ENCODE peak calls at places on chromosomes 3 and 15, in nine cellular contexts. F is esophagus muscularis mucosa, D is cardiac muscle cell, C is dorsolateral prefrontal cortex, J is HCT116, X is fibroblast of lung, K is left lung, U is adrenal gland, N is WERI-Rb-1. M is an unnamed sample.

GRCh38 chr3:150763841-150764483 is 993 bp upstream of the SIAH2 start:
- DNase-seq in F (peak), D (peak), C (peak), J (peak), X (peak), K (peak), U (peak), N (no peak), M (no peak)

GRCh38 chr15:90231028-90232017 is 2.4 kb downstream of the CIB1 start:
- DNase-seq in F (no peak), D (no peak), C (no peak), J (no peak), X (no peak), K (peak), U (peak), N (no peak), M (no peak)

GRCh38 chr15:49675051-49675450 is 54.2 kb downstream of the DTWD1 start:
- DNase-seq in F (no peak), D (no peak), C (no peak), J (no peak), X (peak), K (no peak), U (no peak), N (no peak), M (peak)

GRCh38 chr3:105752791-105753415 is 115.9 kb downstream of the CBLB start:
- DNase-seq in F (no peak), D (no peak), C (no peak), J (no peak), X (peak), K (no peak), U (no peak), N (no peak), M (peak)

GRCh38 chr3:13513913-13514517 is 33.9 kb downstream of the HDAC11 start:
- DNase-seq in F (no peak), D (no peak), C (no peak), J (no peak), X (no peak), K (no peak), U (no peak), N (no peak), M (no peak)

GRCh38 chr3:40780801-40781406 is 256.1 kb downstream of the ZNF621 start:
- DNase-seq in F (peak), D (no peak), C (peak), J (no peak), X (peak), K (peak), U (peak), N (no peak), M (peak)

GRCh38 chr3:188241072-188241471 is 87.1 kb downstream of the LPP start:
- DNase-seq in F (no peak), D (peak), C (peak), J (no peak), X (peak), K (no peak), U (no peak), N (no peak), M (peak)

GRCh38 chr3:78026429-78026828 is 986.5 kb downstream of the ROBO2 start:
- DNase-seq in F (no peak), D (no peak), C (no peak), J (no peak), X (peak), K (no peak), U (no peak), N (no peak), M (no peak)

GRCh38 chr3:4322635-4323034 is 19.5 kb downstream of the SETMAR start:
- DNase-seq in F (no peak), D (no peak), C (no peak), J (no peak), X (peak), K (no peak), U (no peak), N (no peak), M (peak)

GRCh38 chr3:109563149-109563548 is 225.8 kb upstream of the DPPA4 start:
- DNase-seq in F (no peak), D (no peak), C (no peak), J (no peak), X (no peak), K (no peak), U (no peak), N (no peak), M (no peak)

GRCh38 chr15:61582092-61582491 is 353.0 kb upstream of the RORA start:
- DNase-seq in F (no peak), D (no peak), C (no peak), J (no peak), X (no peak), K (no peak), U (no peak), N (no peak), M (no peak)

GRCh38 chr3:184795493-184796198 is 16.3 kb upstream of the VPS8 start:
- DNase-seq in F (no peak), D (peak), C (no peak), J (no peak), X (no peak), K (no peak), U (no peak), N (no peak), M (no peak)

GRCh38 chr3:66394261-66395249 is 106.3 kb downstream of the LRIG1 start:
- DNase-seq in F (no peak), D (no peak), C (peak), J (no peak), X (peak), K (no peak), U (no peak), N (no peak), M (peak)

GRCh38 chr3:44962606-44963393 is 13.2 kb downstream of the ZDHHC3 start:
- DNase-seq in F (no peak), D (no peak), C (no peak), J (no peak), X (peak), K (no peak), U (no peak), N (no peak), M (no peak)

GRCh38 chr15:56883088-56883487 is 35.4 kb upstream of the TCF12 start:
- DNase-seq in F (no peak), D (no peak), C (no peak), J (no peak), X (no peak), K (no peak), U (no peak), N (no peak), M (no peak)

GRCh38 chr15:96038650-96039049 is 291.9 kb upstream of the NR2F2 start:
- DNase-seq in F (peak), D (no peak), C (no peak), J (no peak), X (peak), K (no peak), U (no peak), N (no peak), M (no peak)

GRCh38 chr15:39188314-39188713 is 392.6 kb upstream of the THBS1 start:
- DNase-seq in F (no peak), D (no peak), C (no peak), J (no peak), X (peak), K (no peak), U (no peak), N (no peak), M (no peak)

GRCh38 chr3:122975163-122975923 is 52.2 kb downstream of the SEMA5B start:
- DNase-seq in F (no peak), D (peak), C (no peak), J (no peak), X (peak), K (peak), U (no peak), N (peak), M (peak)

GRCh38 chr3:188840290-188840689 is 331.5 kb upstream of the TPRG1 start:
- DNase-seq in F (no peak), D (no peak), C (no peak), J (no peak), X (no peak), K (no peak), U (no peak), N (no peak), M (no peak)

GRCh38 chr3:183193762-183194701 is 31.5 kb upstream of the LAMP3 start:
- DNase-seq in F (peak), D (no peak), C (no peak), J (no peak), X (no peak), K (no peak), U (no peak), N (no peak), M (no peak)

DNA sequence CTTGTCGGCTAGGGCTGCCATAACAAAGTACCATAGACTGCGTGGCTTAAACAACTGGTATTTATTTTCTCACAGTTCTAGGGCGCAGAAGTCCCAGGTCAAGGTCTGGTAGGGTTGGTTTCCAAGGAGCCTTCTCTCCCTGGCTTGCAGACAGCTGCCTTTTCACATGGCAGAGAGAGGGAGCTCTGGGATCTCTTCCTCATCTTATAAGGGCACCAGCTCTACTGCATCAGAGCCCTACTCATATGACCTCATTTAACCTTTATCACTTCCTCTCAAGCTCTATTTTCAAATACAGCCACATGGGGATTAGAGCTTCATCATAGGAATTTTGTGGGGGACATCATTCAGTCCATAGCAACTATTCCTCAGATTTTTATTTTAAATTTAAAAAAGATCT is 17.6 kb upstream of the PAQR9 start:
- DNase-seq in F (no peak), D (peak), C (no peak), J (no peak), X (no peak), K (no peak), U (no peak), N (peak), M (no peak)
- TF ChIP-seq CTCF in F (no peak), D (no peak), C (no peak), J (peak), X (no peak), K (no peak), U (no peak), N (peak), M (no peak)

GRCh38 chr3:42904076-42904475 is 1.9 kb upstream of the ZNF662 start:
- DNase-seq in F (no peak), D (no peak), C (no peak), J (no peak), X (no peak), K (no peak), U (no peak), N (no peak), M (no peak)

GRCh38 chr3:42906905-42907183 is 902 bp downstream of the ZNF662 start:
- DNase-seq in F (no peak), D (no peak), C (no peak), J (no peak), X (no peak), K (no peak), U (no peak), N (no peak), M (no peak)

GRCh38 chr3:42908675-42909074 is 2.7 kb downstream of the ZNF662 start:
- DNase-seq in F (peak), D (no peak), C (no peak), J (no peak), X (no peak), K (no peak), U (no peak), N (no peak), M (no peak)

GRCh38 chr3:42906085-42906904 is at the start of gene ZNF662:
- DNase-seq in F (no peak), D (no peak), C (peak), J (no peak), X (peak), K (peak), U (peak), N (no peak), M (peak)

DNA sequence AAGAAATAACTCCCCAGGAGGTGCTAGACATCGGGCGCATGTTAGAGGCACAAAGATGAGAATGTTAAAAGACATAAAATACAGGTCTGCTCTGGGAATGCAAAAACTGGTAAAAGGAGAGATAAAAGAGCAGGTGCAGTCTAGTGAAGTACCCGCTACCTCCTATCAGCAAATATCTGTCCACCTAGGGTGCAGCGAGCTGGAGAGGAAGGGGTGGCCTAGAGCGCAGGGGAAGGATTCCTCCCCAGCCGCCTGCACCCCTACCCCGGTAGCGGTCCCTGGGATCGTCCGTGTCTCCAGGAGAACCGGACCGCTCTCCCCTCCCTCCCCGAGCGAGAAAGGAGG is 230 bp upstream of the ZNF662 start:
- DNase-seq in F (no peak), D (no peak), C (no peak), J (no peak), X (no peak), K (no peak), U (no peak), N (no peak), M (peak)
- H3K4me3 ChIP-seq in F (peak), D (no peak), C (peak), J (no peak), X (no peak), K (peak), U (no peak), N (no peak), M (peak)

GRCh38 chr3:177687291-177687690 is 490.0 kb upstream of the TBL1XR1 start:
- DNase-seq in F (no peak), D (no peak), C (no peak), J (no peak), X (no peak), K (no peak), U (no peak), N (no peak), M (no peak)
- TF ChIP-seq CTCF in F (no peak), D (no peak), C (no peak), J (no peak), X (no peak), K (no peak), U (no peak), N (no peak), M (no peak)

GRCh38 chr3:180311242-180311641 is 274.5 kb upstream of the PEX5L start:
- DNase-seq in F (no peak), D (no peak), C (no peak), J (no peak), X (peak), K (no peak), U (no peak), N (no peak), M (no peak)

GRCh38 chr3:180306155-180306554 is 269.4 kb upstream of the PEX5L start:
- DNase-seq in F (no peak), D (no peak), C (no peak), J (no peak), X (no peak), K (no peak), U (no peak), N (no peak), M (no peak)

GRCh38 chr3:180306691-180307090 is 270.0 kb upstream of the PEX5L start:
- DNase-seq in F (no peak), D (no peak), C (peak), J (no peak), X (peak), K (no peak), U (no peak), N (no peak), M (peak)
- H3K4me3 ChIP-seq in F (no peak), D (no peak), C (no peak), J (no peak), X (no peak), K (no peak), U (no peak), N (no peak), M (no peak)

GRCh38 chr15:60340207-60340921 is 57.4 kb downstream of the ANXA2 start:
- DNase-seq in F (peak), D (no peak), C (no peak), J (no peak), X (no peak), K (no peak), U (no peak), N (no peak), M (no peak)
- TF ChIP-seq CTCF in F (no peak), D (peak), C (no peak), J (no peak), X (no peak), K (no peak), U (no peak), N (no peak), M (peak)

GRCh38 chr3:49133226-49133951 is 539 bp upstream of the LAMB2 start:
- DNase-seq in F (peak), D (peak), C (peak), J (peak), X (peak), K (peak), U (peak), N (peak), M (peak)
- H3K4me3 ChIP-seq in F (peak), D (peak), C (peak), J (peak), X (peak), K (peak), U (peak), N (peak), M (peak)

GRCh38 chr3:171194965-171195364 is 168.4 kb upstream of the SLC2A2 start:
- DNase-seq in F (no peak), D (no peak), C (no peak), J (no peak), X (no peak), K (no peak), U (no peak), N (no peak), M (no peak)

GRCh38 chr3:171193693-171194092 is 167.2 kb upstream of the SLC2A2 start:
- DNase-seq in F (no peak), D (no peak), C (no peak), J (no peak), X (peak), K (no peak), U (no peak), N (no peak), M (no peak)

GRCh38 chr3:171198781-171199472 is 172.4 kb upstream of the SLC2A2 start:
- DNase-seq in F (no peak), D (no peak), C (no peak), J (no peak), X (no peak), K (no peak), U (no peak), N (no peak), M (no peak)

GRCh38 chr3:171192176-171192854 is 165.8 kb upstream of the SLC2A2 start:
- DNase-seq in F (no peak), D (no peak), C (no peak), J (peak), X (peak), K (no peak), U (peak), N (no peak), M (peak)

DNA sequence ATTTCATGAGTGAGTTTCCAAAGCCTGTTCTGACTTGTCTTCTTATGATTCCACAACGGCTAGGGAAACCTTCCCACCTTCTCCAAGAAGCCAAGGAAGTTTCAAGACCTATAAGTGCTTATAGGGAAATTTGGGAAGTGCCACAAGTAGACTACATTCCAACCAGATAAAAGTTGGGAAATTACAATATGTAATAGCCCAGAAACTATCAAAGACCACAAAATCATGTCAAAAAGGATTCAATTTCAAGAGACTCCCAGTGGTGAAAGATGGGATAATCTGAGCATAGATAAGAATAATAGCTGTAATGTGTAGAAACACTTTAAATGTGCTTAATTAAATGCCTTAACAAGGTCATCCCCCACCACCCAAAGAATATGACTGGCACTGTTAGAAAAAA is 169.2 kb upstream of the SLC2A2 start:
- DNase-seq in F (no peak), D (no peak), C (no peak), J (no peak), X (no peak), K (no peak), U (no peak), N (no peak), M (no peak)
- TF ChIP-seq CTCF in F (no peak), D (peak), C (no peak), J (no peak), X (no peak), K (no peak), U (peak), N (no peak), M (no peak)

GRCh38 chr3:33660035-33660434 is 58.0 kb downstream of the CLASP2 start:
- DNase-seq in F (no peak), D (no peak), C (no peak), J (no peak), X (peak), K (no peak), U (no peak), N (no peak), M (peak)
- H3K4me3 ChIP-seq in F (peak), D (peak), C (peak), J (no peak), X (no peak), K (no peak), U (no peak), N (peak), M (no peak)

M was measured in astrocyte of the spinal cord.